ENCODE peak calls at places on chromosomes 6 and 20, in ten cellular contexts. N is Right ventricle myocardium superior; A is fibroblast of the aortic adventitia; W is occipital lobe; I is stimulated activated CD4-positive, alpha-beta T cell treated with anti-CD3 and anti-CD28 coated beads, Interleukin-15, amount 100 ng/mL, for 24 hours; E is small intestine; T is sigmoid colon; B is fibroblast of mammary gland; D is activated CD8-positive, alpha-beta memory T cell treated with anti-CD3 and anti-CD28 coated beads, Interleukin-2, amount 10 ng/mL, durations not matched to agents 7 days and 5 days; G is GM06990. C is an unnamed sample.

GRCh38 chr6:17393335-17394191 is at the start of gene CAP2:
- DNase-seq in N (peak; percentile 77), A (peak; percentile 13), W (peak; percentile 84), I (peak; percentile 4), E (peak; percentile 42), T (peak; percentile 93), B (no peak), D (no peak), G (no peak), C (peak; percentile 53)

GRCh38 chr20:19944772-19945459 is 72.2 kb upstream of the NAA20 start:
- DNase-seq in N (no peak), A (peak; percentile 85), W (no peak), I (peak; percentile 59), E (no peak), T (no peak), B (peak; percentile 61), D (peak; percentile 42), G (peak; percentile 66), C (no peak)

GRCh38 chr6:13407368-13407708 is 79.0 kb upstream of the TBC1D7 start:
- DNase-seq in N (no peak), A (no peak), W (no peak), I (no peak), E (no peak), T (no peak), B (no peak), D (no peak), G (no peak), C (no peak)

GRCh38 chr6:139530551-139530950 is 156.1 kb upstream of the CITED2 start:
- DNase-seq in N (no peak), A (no peak), W (no peak), I (no peak), E (peak; percentile 14), T (no peak), B (no peak), D (peak; percentile 48), G (no peak), C (no peak)

GRCh38 chr6:141158740-141159139 is 974.0 kb upstream of the GJE1 start:
- DNase-seq in N (no peak), A (no peak), W (no peak), I (no peak), E (no peak), T (no peak), B (no peak), D (no peak), G (no peak), C (no peak)

GRCh38 chr6:168128006-168128630 is 49.1 kb upstream of the FRMD1 start:
- DNase-seq in N (no peak), A (no peak), W (no peak), I (no peak), E (no peak), T (peak; percentile 49), B (no peak), D (peak; percentile 21), G (no peak), C (no peak)

GRCh38 chr20:45589725-45590124 is 10.6 kb upstream of the WFDC8 start:
- DNase-seq in N (no peak), A (peak; percentile 7), W (no peak), I (no peak), E (no peak), T (no peak), B (no peak), D (no peak), G (no peak), C (no peak)

GRCh38 chr6:1279065-1279464 is 32.8 kb upstream of the FOXQ1 start:
- DNase-seq in N (no peak), A (no peak), W (no peak), I (no peak), E (no peak), T (no peak), B (no peak), D (no peak), G (no peak), C (no peak)

GRCh38 chr6:95545226-95545625 is 32.1 kb upstream of the MANEA start:
- DNase-seq in N (no peak), A (no peak), W (no peak), I (no peak), E (no peak), T (no peak), B (peak; percentile 81), D (no peak), G (no peak), C (no peak)

GRCh38 chr20:50379049-50379990 is 130.9 kb upstream of the PTPN1 start:
- DNase-seq in N (peak; percentile 95), A (peak; percentile 95), W (no peak), I (no peak), E (peak; percentile 97), T (peak; percentile 98), B (peak; percentile 91), D (no peak), G (no peak), C (peak; percentile 28)

GRCh38 chr6:170420791-170421776 is 114.5 kb downstream of the FAM120B start:
- DNase-seq in N (no peak), A (no peak), W (no peak), I (no peak), E (no peak), T (no peak), B (no peak), D (no peak), G (no peak), C (no peak)

GRCh38 chr20:40262219-40262618 is 426.8 kb downstream of the MAFB start:
- DNase-seq in N (no peak), A (no peak), W (no peak), I (no peak), E (no peak), T (no peak), B (no peak), D (no peak), G (no peak), C (no peak)

GRCh38 chr6:100614386-100614785 is 149.7 kb upstream of the SIM1 start:
- DNase-seq in N (no peak), A (no peak), W (no peak), I (no peak), E (no peak), T (no peak), B (no peak), D (no peak), G (no peak), C (no peak)

GRCh38 chr6:129606664-129607063 is 103.3 kb downstream of the ARHGAP18 start:
- DNase-seq in N (no peak), A (no peak), W (no peak), I (peak; percentile 16), E (no peak), T (no peak), B (peak; percentile 61), D (no peak), G (peak; percentile 51), C (peak; percentile 11)

GRCh38 chr6:105453968-105454367 is 51.1 kb upstream of the PREP start:
- DNase-seq in N (no peak), A (no peak), W (no peak), I (no peak), E (no peak), T (no peak), B (no peak), D (no peak), G (no peak), C (no peak)

GRCh38 chr6:154123131-154123530 is 84.1 kb downstream of the OPRM1 start:
- DNase-seq in N (no peak), A (no peak), W (no peak), I (no peak), E (no peak), T (no peak), B (no peak), D (no peak), G (no peak), C (no peak)

GRCh38 chr20:57061058-57061900 is 205.2 kb downstream of the BMP7 start:
- DNase-seq in N (no peak), A (no peak), W (no peak), I (no peak), E (no peak), T (peak; percentile 73), B (no peak), D (no peak), G (no peak), C (peak; percentile 34)

GRCh38 chr6:166553563-166554271 is 32.8 kb downstream of the RAMACL start:
- DNase-seq in N (no peak), A (peak; percentile 89), W (peak; percentile 39), I (no peak), E (no peak), T (peak; percentile 85), B (peak; percentile 98), D (no peak), G (no peak), C (no peak)

GRCh38 chr6:6090861-6091607 is 84.3 kb upstream of the NRN1 start:
- DNase-seq in N (no peak), A (no peak), W (no peak), I (no peak), E (no peak), T (no peak), B (no peak), D (no peak), G (no peak), C (no peak)